ENCODE peak calls at places on chromosomes 2 and 18, in seven cellular contexts. Y, P, Z, S, A, B and C are unnamed samples.

GRCh38 chr2:197229509-197230458 is 80.8 kb downstream of the ANKRD44 start:
- DNase-seq in A (peak; percentile 24), P (no peak), Z (peak; percentile 54), B (no peak), Y (peak; percentile 71), S (no peak), C (no peak)

GRCh38 chr2:27843992-27844391 is 46.2 kb downstream of the RBKS start:
- DNase-seq in S (no peak), B (no peak), P (no peak), Y (no peak), Z (no peak), A (no peak), C (no peak)

GRCh38 chr2:146874260-146874658 is 970.6 kb upstream of the ACVR2A start:
- DNase-seq in Y (peak; percentile 65), A (peak; percentile 63), B (no peak), S (no peak), P (no peak), Z (peak; percentile 57), C (no peak)

GRCh38 chr2:207337234-207338219 is 171.8 kb upstream of the KLF7 start:
- DNase-seq in Y (peak; percentile 35), A (peak; percentile 33), P (peak; percentile 69), B (no peak), S (no peak), Z (peak; percentile 45), C (no peak)

GRCh38 chr2:41420872-41421271 is 626.9 kb upstream of the PKDCC start:
- DNase-seq in S (no peak), Y (no peak), A (no peak), Z (no peak), P (no peak), B (no peak), C (no peak)

GRCh38 chr2:101983486-101983885 is 8.3 kb upstream of the IL1R2 start:
- DNase-seq in A (peak; percentile 47), Z (peak; percentile 64), Y (no peak), P (no peak), S (no peak), B (no peak), C (no peak)

GRCh38 chr18:56200381-56200831 is 438.0 kb downstream of the TXNL1 start:
- DNase-seq in P (no peak), Y (peak; percentile 90), S (no peak), Z (no peak), A (peak; percentile 40), B (no peak), C (no peak)

GRCh38 chr2:217904614-217904965 is 98.2 kb downstream of the TNS1 start:
- DNase-seq in P (no peak), A (no peak), Z (no peak), S (no peak), Y (no peak), B (no peak), C (no peak)

GRCh38 chr2:159126653-159127052 is 158.2 kb downstream of the TANC1 start:
- DNase-seq in B (no peak), P (no peak), A (peak; percentile 81), Z (no peak), Y (peak; percentile 69), S (no peak), C (no peak)

GRCh38 chr2:216029416-216030129 is 16.2 kb upstream of the MREG start:
- DNase-seq in P (no peak), A (no peak), S (no peak), Y (peak; percentile 19), B (no peak), Z (no peak), C (no peak)

GRCh38 chr2:201807452-201807980 is 1.2 kb downstream of the CDK15 start:
- DNase-seq in P (no peak), B (peak; percentile 42), A (peak; percentile 62), S (no peak), Z (peak; percentile 59), Y (peak; percentile 81), C (no peak)

GRCh38 chr2:64770137-64770780 is 116.5 kb upstream of the SERTAD2 start:
- DNase-seq in B (no peak), S (no peak), Z (no peak), A (no peak), Y (peak; percentile 43), P (peak; percentile 75), C (no peak)

GRCh38 chr2:156986339-156986988 is 271.0 kb upstream of the GALNT5 start:
- DNase-seq in S (no peak), A (no peak), Y (no peak), Z (no peak), B (no peak), P (peak; percentile 1), C (no peak)

GRCh38 chr18:56532176-56532840 is 106.1 kb downstream of the TXNL1 start:
- DNase-seq in Z (no peak), P (no peak), A (peak; percentile 18), S (peak; percentile 29), Y (peak; percentile 51), B (no peak), C (peak; percentile 30)

GRCh38 chr2:71348302-71348701 is 16.7 kb downstream of the ZNF638 start:
- DNase-seq in Z (peak; percentile 37), S (no peak), B (no peak), Y (peak; percentile 56), P (peak; percentile 34), A (peak; percentile 69), C (no peak)

GRCh38 chr18:26863122-26863879 is 2.2 kb downstream of the AQP4 start:
- DNase-seq in Z (no peak), S (no peak), P (no peak), A (peak; percentile 3), Y (no peak), B (peak; percentile 46), C (no peak)

GRCh38 chr2:135667045-135667444 is 74.6 kb upstream of the UBXN4 start:
- DNase-seq in Z (peak; percentile 46), P (no peak), Y (peak; percentile 22), S (no peak), B (no peak), A (no peak), C (no peak)

GRCh38 chr2:26401739-26402541 is at the start of gene DRC1:
- DNase-seq in B (peak; percentile 97), A (peak; percentile 88), P (no peak), Y (peak; percentile 77), S (peak; percentile 76), Z (peak; percentile 77), C (peak; percentile 66)

GRCh38 chr2:201220102-201220570 is 37.2 kb downstream of the CASP10 start:
- DNase-seq in Y (peak; percentile 44), S (no peak), A (peak; percentile 68), B (no peak), Z (no peak), P (peak; percentile 87), C (no peak)

GRCh38 chr18:26547302-26548143 is 830 bp downstream of the KCTD1 start:
- DNase-seq in S (peak; percentile 88), Y (peak; percentile 77), A (peak; percentile 90), Z (peak; percentile 78), P (no peak), B (peak; percentile 85), C (peak; percentile 85)

GRCh38 chr2:25341031-25341727 is 546 bp downstream of the DNMT3A start:
- DNase-seq in Y (no peak), B (peak; percentile 52), P (peak; percentile 20), Z (peak; percentile 51), A (peak; percentile 25), S (peak; percentile 82), C (peak; percentile 81)

GRCh38 chr2:218992196-218992595 is 1.0 kb downstream of the CRYBA2 start:
- DNase-seq in Z (no peak), P (no peak), B (no peak), S (no peak), Y (no peak), A (no peak), C (no peak)

GRCh38 chr2:218992703-218993344 is 398 bp downstream of the CRYBA2 start:
- DNase-seq in A (no peak), B (peak; percentile 53), P (no peak), Z (no peak), S (no peak), Y (no peak), C (no peak)

GRCh38 chr2:218995561-218995960 is 2.3 kb upstream of the CRYBA2 start:
- DNase-seq in P (no peak), Z (no peak), A (no peak), Y (no peak), B (no peak), S (no peak), C (no peak)

GRCh38 chr2:218991674-218992168 is 1.5 kb downstream of the CRYBA2 start:
- DNase-seq in S (no peak), Z (no peak), B (peak; percentile 46), P (peak; percentile 16), Y (peak; percentile 43), A (peak; percentile 54), C (no peak)

GRCh38 chr2:218993345-218994315 is at the start of gene CRYBA2:
- DNase-seq in Z (peak; percentile 50), B (peak; percentile 55), S (no peak), P (peak; percentile 42), A (no peak), Y (peak; percentile 24), C (no peak)
- TF ChIP-seq CTCF in Z (peak; percentile 27), B (no peak), S (peak; percentile 0), P (no peak), A (peak; percentile 30), Y (no peak), C (no peak)

GRCh38 chr2:111669928-111670695 is 213.9 kb downstream of the ANAPC1 start:
- DNase-seq in A (no peak), B (no peak), Z (no peak), Y (no peak), P (no peak), S (no peak), C (no peak)
- TF ChIP-seq CTCF in A (no peak), B (no peak), Z (peak; percentile 19), Y (no peak), P (no peak), S (no peak), C (no peak)

GRCh38 chr18:77711096-77711495 is 461.4 kb downstream of the GALR1 start:
- DNase-seq in Y (peak; percentile 7), P (no peak), S (no peak), A (no peak), Z (no peak), B (no peak), C (no peak)
- TF ChIP-seq CTCF in Y (peak; percentile 12), P (no peak), S (no peak), A (peak; percentile 9), Z (peak; percentile 27), B (peak; percentile 61), C (no peak)

DNA sequence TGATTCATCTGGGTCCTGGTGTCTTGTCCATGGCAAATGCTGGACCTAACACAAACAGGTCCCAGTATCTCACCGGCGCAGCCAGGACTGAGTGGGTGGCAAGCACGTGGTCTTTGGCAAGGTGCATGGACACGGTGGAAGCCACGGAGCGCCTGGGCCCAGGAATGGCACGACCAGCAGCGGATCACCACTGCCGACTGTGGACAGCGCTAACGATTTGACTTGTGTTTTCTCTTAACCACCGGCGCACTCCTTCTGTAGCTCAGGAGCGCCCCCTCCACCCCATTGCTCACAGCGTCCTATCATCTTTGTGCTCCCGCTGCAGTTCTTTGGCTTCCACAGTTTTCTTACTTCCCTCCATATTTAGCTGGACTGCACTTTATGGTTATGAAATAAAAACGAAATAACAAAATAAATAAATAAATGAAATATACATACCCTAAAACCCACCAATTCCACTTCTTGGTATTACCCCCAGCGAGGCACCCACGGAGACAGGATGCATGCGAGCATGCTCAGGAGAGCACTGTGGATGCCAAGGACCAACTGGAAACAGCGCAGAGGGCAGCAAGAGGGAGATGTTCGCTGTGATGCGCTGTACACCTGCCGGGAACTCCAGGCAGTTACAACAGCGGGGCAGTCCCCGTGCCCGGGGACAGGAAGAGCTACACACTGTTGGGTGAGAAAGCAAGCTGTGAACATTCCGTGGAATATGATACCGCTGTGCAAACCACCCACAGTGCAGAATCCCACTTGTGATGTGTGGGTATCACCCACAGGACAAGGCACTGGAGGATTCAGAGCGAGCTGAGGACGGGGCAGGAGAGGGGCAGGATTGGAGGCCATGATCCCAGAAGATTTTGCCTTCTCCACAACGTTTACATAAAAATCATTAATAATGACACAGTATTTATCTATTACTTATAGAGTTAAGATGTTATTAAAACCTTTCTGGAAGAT is 7.0 kb upstream of the CIDEA start:
- DNase-seq in S (no peak), A (peak; percentile 48), Y (peak; percentile 18), Z (peak; percentile 55), B (peak; percentile 68), P (peak; percentile 78), C (no peak)
- TF ChIP-seq CTCF in S (no peak), A (peak; percentile 60), Y (peak; percentile 19), Z (peak; percentile 69), B (no peak), P (peak; percentile 84), C (peak; percentile 30)